ENCODE peak calls at places on chromosomes 16 and 17, in ten cellular contexts. K is GM12891, U is K562, T is stomach, E is H1, J is GM23338, S is suprapubic skin, H is sigmoid colon, A is endothelial cell of umbilical vein, C is GM12878. N is an unnamed sample.

GRCh38 chr16:12437761-12438440 is 365.8 kb downstream of the CPPED1 start:
- DNase-seq in U (no peak), S (no peak), K (no peak), T (no peak), C (no peak), J (no peak), A (no peak), E (no peak), H (no peak), N (no peak)

GRCh38 chr17:82152556-82153294 is 54.7 kb upstream of the FASN start:
- DNase-seq in T (peak), E (no peak), K (no peak), A (no peak), C (no peak), H (no peak), J (no peak), S (no peak), U (no peak), N (peak)

GRCh38 chr17:7328840-7329359 is at the start of gene NEURL4:
- DNase-seq in C (no peak), J (peak), E (no peak), H (no peak), K (no peak), A (no peak), S (no peak), T (no peak), U (no peak), N (no peak)

GRCh38 chr17:55259684-55260111 is 5.1 kb upstream of the HLF start:
- DNase-seq in U (no peak), K (no peak), H (no peak), J (no peak), S (no peak), T (no peak), E (no peak), C (no peak), A (no peak), N (no peak)

GRCh38 chr16:66020061-66020460 is 346.4 kb upstream of the CDH5 start:
- DNase-seq in T (no peak), C (no peak), S (no peak), A (no peak), J (no peak), U (no peak), H (no peak), E (no peak), K (no peak), N (no peak)

GRCh38 chr16:58459344-58460218 is 40.4 kb upstream of the NDRG4 start:
- DNase-seq in J (no peak), S (no peak), C (no peak), H (no peak), T (no peak), K (no peak), E (no peak), A (peak), U (no peak), N (no peak)

GRCh38 chr16:11742041-11742535 is 569 bp downstream of the TXNDC11 start:
- DNase-seq in E (no peak), K (peak), C (no peak), J (no peak), S (peak), A (peak), H (peak), T (peak), U (peak), N (peak)

GRCh38 chr17:56096026-56096807 is 57.1 kb upstream of the ANKFN1 start:
- DNase-seq in K (no peak), J (no peak), T (no peak), S (no peak), C (no peak), A (no peak), U (no peak), H (no peak), E (no peak), N (no peak)

GRCh38 chr16:17155936-17156335 is 314.8 kb downstream of the XYLT1 start:
- DNase-seq in J (no peak), T (no peak), A (no peak), K (no peak), U (no peak), H (no peak), S (no peak), E (no peak), C (no peak), N (no peak)

GRCh38 chr17:61862105-61862574 is 1.2 kb downstream of the BRIP1 start:
- DNase-seq in J (no peak), A (peak), E (no peak), H (no peak), K (no peak), T (no peak), C (no peak), S (no peak), U (no peak), N (no peak)

GRCh38 chr16:11329080-11329491 is 16.2 kb upstream of the RMI2 start:
- DNase-seq in K (no peak), C (peak), H (no peak), S (no peak), U (no peak), A (no peak), T (no peak), J (peak), E (no peak), N (no peak)

GRCh38 chr17:37650419-37651003 is 7.3 kb upstream of the DDX52 start:
- DNase-seq in U (peak), K (no peak), C (no peak), J (peak), T (no peak), E (no peak), A (peak), H (no peak), S (no peak), N (peak)

GRCh38 chr16:9521749-9522370 is 430.4 kb downstream of the HAPSTR1 start:
- DNase-seq in H (no peak), E (no peak), S (no peak), C (no peak), T (no peak), K (no peak), U (no peak), J (no peak), A (no peak), N (no peak)

GRCh38 chr17:57628421-57628820 is 116.7 kb downstream of the CCDC182 start:
- DNase-seq in U (no peak), C (no peak), E (no peak), T (no peak), J (no peak), H (no peak), K (no peak), S (peak), A (no peak), N (no peak)

GRCh38 chr16:74766729-74767128 is 7.9 kb downstream of the FA2H start:
- DNase-seq in E (no peak), J (peak), T (no peak), U (peak), C (no peak), S (no peak), A (no peak), K (no peak), H (no peak), N (no peak)

GRCh38 chr16:5838071-5838470 is 740.5 kb upstream of the EEF2KMT start:
- DNase-seq in J (no peak), U (no peak), C (no peak), E (no peak), K (no peak), S (no peak), T (no peak), A (no peak), H (no peak), N (no peak)

GRCh38 chr17:80845121-80845862 is 146.3 kb upstream of the CHMP6 start:
- DNase-seq in U (no peak), C (no peak), J (no peak), K (no peak), T (no peak), S (no peak), A (no peak), H (no peak), E (no peak), N (no peak)

GRCh38 chr17:75077490-75078096 is 10.2 kb upstream of the SLC16A5 start:
- DNase-seq in A (peak), J (peak), H (peak), T (peak), U (no peak), K (peak), S (no peak), E (no peak), C (no peak), N (peak)

GRCh38 chr16:17305694-17306093 is 165.1 kb downstream of the XYLT1 start:
- DNase-seq in U (no peak), C (peak), S (no peak), T (no peak), A (no peak), K (no peak), J (no peak), H (no peak), E (no peak), N (no peak)

GRCh38 chr17:48517478-48517877 is 13.3 kb downstream of the HOXB1 start:
- DNase-seq in T (no peak), H (no peak), U (no peak), E (no peak), S (no peak), K (no peak), J (no peak), C (no peak), A (no peak), N (no peak)

GRCh38 chr16:15548482-15548891 is 94.5 kb downstream of the MARF1 start:
- DNase-seq in H (no peak), C (peak), S (no peak), E (no peak), T (no peak), K (no peak), J (no peak), A (no peak), U (no peak), N (no peak)

GRCh38 chr16:74942977-74943918 is 41.7 kb downstream of the WDR59 start:
- DNase-seq in E (no peak), A (no peak), J (no peak), C (no peak), H (no peak), S (peak), U (no peak), K (no peak), T (no peak), N (no peak)

GRCh38 chr16:29988346-29989075 is 6.9 kb downstream of the HIRIP3 start:
- DNase-seq in J (no peak), A (no peak), C (no peak), E (no peak), H (peak), S (no peak), T (no peak), K (no peak), U (no peak), N (no peak)

GRCh38 chr16:89732918-89733242 is 11.5 kb downstream of the ZNF276 start:
- DNase-seq in K (no peak), J (no peak), U (no peak), T (no peak), A (no peak), S (no peak), C (no peak), H (no peak), E (no peak), N (no peak)

GRCh38 chr17:45367216-45367615 is 50.4 kb upstream of the MAP3K14 start:
- DNase-seq in U (no peak), E (no peak), K (no peak), C (no peak), S (peak), H (peak), J (no peak), T (no peak), A (no peak), N (no peak)

GRCh38 chr16:89565256-89565505 is 4.7 kb downstream of the RPL13 start:
- DNase-seq in E (no peak), U (no peak), C (no peak), H (no peak), A (no peak), J (peak), K (no peak), S (no peak), T (no peak), N (peak)

GRCh38 chr16:48101069-48101674 is 54.6 kb downstream of the ABCC12 start:
- DNase-seq in J (no peak), K (no peak), U (no peak), H (no peak), C (peak), T (no peak), E (no peak), A (no peak), S (no peak), N (no peak)

GRCh38 chr17:83155128-83156081 is 76.0 kb downstream of the METRNL start:
- DNase-seq in K (no peak), H (peak), C (no peak), E (no peak), U (no peak), S (no peak), T (no peak), A (peak), J (no peak), N (no peak)

GRCh38 chr17:78717431-78717980 is 64.6 kb downstream of the CYTH1 start:
- DNase-seq in E (no peak), S (no peak), T (no peak), A (peak), J (peak), H (peak), K (no peak), U (no peak), C (no peak), N (peak)

GRCh38 chr17:16407911-16408588 is 7.3 kb upstream of the TRPV2 start:
- DNase-seq in A (peak), T (peak), U (no peak), H (peak), C (peak), S (no peak), E (no peak), K (peak), J (peak), N (peak)

GRCh38 chr16:35750157-35750689 is 2290.8 kb downstream of the TP53TG3F start:
- DNase-seq in K (peak), A (no peak), T (no peak), E (no peak), S (peak), U (no peak), H (no peak), J (no peak), C (no peak), N (no peak)

GRCh38 chr16:27286446-27286845 is 17.9 kb upstream of the NSMCE1 start:
- DNase-seq in E (no peak), A (peak), H (no peak), J (no peak), C (no peak), S (no peak), T (no peak), U (no peak), K (no peak), N (no peak)

GRCh38 chr16:27289669-27290068 is 21.1 kb upstream of the NSMCE1 start:
- DNase-seq in E (no peak), H (no peak), C (no peak), J (no peak), K (no peak), T (no peak), S (no peak), U (no peak), A (no peak), N (no peak)

GRCh38 chr16:27287051-27287811 is 18.7 kb upstream of the NSMCE1 start:
- DNase-seq in H (no peak), A (no peak), C (no peak), U (no peak), S (no peak), J (no peak), K (no peak), T (no peak), E (no peak), N (no peak)

GRCh38 chr16:27285676-27286196 is 17.2 kb upstream of the NSMCE1 start:
- DNase-seq in T (no peak), K (no peak), U (no peak), S (no peak), E (no peak), C (no peak), H (no peak), J (no peak), A (no peak), N (peak)

DNA sequence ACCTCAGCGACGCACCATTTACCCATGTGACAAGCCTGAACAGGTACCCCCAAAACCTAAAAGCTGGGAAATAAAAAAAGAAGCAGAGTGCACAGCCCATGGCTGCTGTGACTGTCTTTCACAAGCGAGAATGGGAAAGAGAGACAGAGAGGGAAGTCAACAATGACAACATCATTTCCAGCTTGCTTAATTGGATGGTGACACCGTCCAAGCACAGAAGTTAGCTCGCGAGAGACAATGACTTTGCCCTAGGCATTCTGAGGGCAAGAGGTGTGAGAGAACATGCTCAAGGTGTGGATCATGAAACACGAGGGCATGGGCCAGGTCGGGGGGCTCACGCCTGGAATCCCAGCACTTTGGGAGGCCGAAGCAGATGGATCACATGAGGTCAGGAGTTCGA is 19.3 kb upstream of the NSMCE1 start:
- DNase-seq in U (no peak), E (no peak), J (no peak), S (no peak), H (no peak), K (no peak), T (no peak), A (no peak), C (no peak), N (no peak)
- TF ChIP-seq POLR2AphosphoS5 in U (no peak), E (no peak), J (no peak), S (no peak), H (no peak), K (no peak), T (no peak), A (no peak), C (no peak), N (no peak)

GRCh38 chr17:44197980-44198720 is 1.5 kb downstream of the ATXN7L3 start:
- DNase-seq in S (no peak), J (peak), K (peak), C (no peak), A (peak), U (peak), T (no peak), H (no peak), E (no peak), N (peak)
- TF ChIP-seq POLR2AphosphoS5 in S (no peak), J (peak), K (no peak), C (peak), A (no peak), U (peak), T (peak), H (peak), E (no peak), N (no peak)

GRCh38 chr17:77366558-77367245 is 225.9 kb downstream of the SEC14L1 start:
- DNase-seq in K (no peak), J (no peak), H (peak), S (no peak), T (no peak), U (no peak), C (no peak), A (no peak), E (no peak), N (peak)
- TF ChIP-seq POLR2AphosphoS5 in K (no peak), J (no peak), H (no peak), S (no peak), T (no peak), U (no peak), C (no peak), A (no peak), E (no peak), N (no peak)

GRCh38 chr16:84194018-84194417 is 3.1 kb downstream of the ADAD2 start:
- DNase-seq in K (no peak), A (no peak), H (no peak), T (no peak), C (no peak), U (no peak), S (no peak), J (no peak), E (no peak), N (no peak)

GRCh38 chr16:84196101-84196500 is 5.1 kb downstream of the ADAD2 start:
- DNase-seq in E (no peak), J (no peak), K (no peak), T (no peak), S (no peak), C (no peak), H (no peak), U (no peak), A (no peak), N (no peak)

GRCh38 chr16:84193480-84193879 is 2.5 kb downstream of the ADAD2 start:
- DNase-seq in S (no peak), U (no peak), T (no peak), J (no peak), C (no peak), H (no peak), K (no peak), E (no peak), A (no peak), N (no peak)

GRCh38 chr16:84195201-84196093 is 4.5 kb downstream of the ADAD2 start:
- DNase-seq in S (no peak), C (no peak), T (no peak), U (no peak), H (no peak), A (no peak), J (no peak), E (no peak), K (no peak), N (no peak)

DNA sequence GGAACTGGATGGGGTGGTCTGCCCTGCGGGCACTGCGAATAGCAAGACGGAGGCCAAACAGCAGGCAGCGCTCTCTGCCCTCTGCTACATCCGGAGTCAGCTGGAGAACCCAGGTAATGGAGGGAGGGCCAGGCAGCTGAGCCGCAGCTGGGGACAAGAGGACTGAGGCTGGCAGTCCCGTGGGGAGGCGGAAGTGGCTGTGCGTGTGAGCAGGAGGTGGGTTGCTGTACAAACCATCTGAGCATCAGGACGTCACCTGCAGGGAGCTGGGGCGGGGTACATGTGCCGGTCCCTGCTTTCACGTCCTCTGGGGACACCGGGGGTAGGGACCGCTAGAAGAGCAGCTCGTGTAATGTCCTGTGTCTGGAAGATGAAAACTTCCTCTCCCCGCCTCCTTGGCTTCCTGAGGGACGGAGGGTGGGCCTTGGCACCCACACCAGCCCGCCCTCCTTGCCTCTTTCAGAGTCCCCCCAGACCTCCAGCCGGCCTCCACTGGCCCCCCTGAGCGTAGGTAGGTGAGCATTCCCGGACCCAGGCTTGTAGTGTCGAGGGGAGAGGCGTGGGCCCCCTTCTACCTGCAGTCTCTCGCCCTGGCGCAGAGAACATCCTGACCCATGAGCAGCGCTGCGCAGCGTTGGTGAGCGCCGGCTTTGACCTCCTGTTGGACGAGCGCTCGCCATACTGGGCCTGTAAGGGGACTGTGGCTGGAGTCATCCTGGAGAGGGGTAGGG is 3.7 kb downstream of the ADAD2 start:
- DNase-seq in J (no peak), T (no peak), C (no peak), H (no peak), E (no peak), U (no peak), A (no peak), K (no peak), S (no peak), N (no peak)
- TF ChIP-seq POLR2AphosphoS5 in J (no peak), T (no peak), C (no peak), H (no peak), E (no peak), U (no peak), A (no peak), K (no peak), S (no peak), N (no peak)

GRCh38 chr16:86396318-86396882 is 113.9 kb upstream of the FOXF1 start:
- DNase-seq in K (no peak), S (no peak), H (peak), J (no peak), U (no peak), A (no peak), E (no peak), C (no peak), T (no peak), N (peak)

GRCh38 chr16:86398201-86398600 is 112.1 kb upstream of the FOXF1 start:
- DNase-seq in S (no peak), T (no peak), A (no peak), C (no peak), U (no peak), K (no peak), H (no peak), J (no peak), E (no peak), N (no peak)

GRCh38 chr16:86393907-86394626 is 116.3 kb upstream of the FOXF1 start:
- DNase-seq in C (no peak), J (no peak), U (no peak), S (no peak), A (no peak), E (no peak), K (no peak), T (no peak), H (no peak), N (no peak)

GRCh38 chr16:86396918-86397317 is 113.4 kb upstream of the FOXF1 start:
- DNase-seq in S (no peak), E (no peak), T (no peak), J (no peak), H (peak), K (no peak), A (peak), U (no peak), C (no peak), N (peak)

GRCh38 chr16:86395477-86395876 is 114.8 kb upstream of the FOXF1 start:
- DNase-seq in A (no peak), T (no peak), E (no peak), U (no peak), H (no peak), C (no peak), K (no peak), S (no peak), J (no peak), N (no peak)
- TF ChIP-seq POLR2AphosphoS5 in A (no peak), T (no peak), E (no peak), U (no peak), H (peak), C (no peak), K (no peak), S (no peak), J (no peak), N (peak)

N was measured in transverse colon.